ENCODE peak calls at places on chromosomes 7 and 10, in eight cellular contexts. L is GM13976, U is neural progenitor cell, E is IMR-90, O is AG10803, X is uterus, H is lower lobe of right lung, D is cardiac muscle cell. C is an unnamed sample.

GRCh38 chr7:106243893-106244292 is 40.9 kb downstream of the NAMPT start:
- DNase-seq in X (no peak), L (no peak), U (no peak), O (no peak), D (no peak), E (no peak), H (no peak), C (no peak)

GRCh38 chr10:92244796-92245195 is 46.1 kb downstream of the CPEB3 start:
- DNase-seq in U (no peak), H (no peak), E (no peak), L (peak), D (no peak), X (no peak), O (no peak), C (no peak)

GRCh38 chr10:6464862-6465430 is 115.1 kb downstream of the PRKCQ start:
- DNase-seq in U (no peak), X (no peak), D (no peak), H (no peak), L (no peak), O (no peak), E (no peak), C (no peak)

GRCh38 chr7:29194594-29195417 is at the start of gene CHN2:
- DNase-seq in U (peak), L (peak), O (no peak), X (peak), H (peak), D (peak), E (no peak), C (no peak)

GRCh38 chr7:47291461-47292051 is 290.4 kb downstream of the TNS3 start:
- DNase-seq in H (no peak), O (peak), D (no peak), E (peak), U (no peak), L (peak), X (no peak), C (peak)

GRCh38 chr7:120944826-120945562 is 5.6 kb upstream of the ING3 start:
- DNase-seq in X (no peak), L (no peak), O (no peak), U (no peak), E (no peak), H (no peak), D (no peak), C (no peak)

GRCh38 chr7:23700058-23700457 is 10.0 kb upstream of the STK31 start:
- DNase-seq in L (no peak), E (no peak), O (no peak), X (no peak), D (no peak), H (no peak), U (no peak), C (no peak)

GRCh38 chr7:100577507-100577906 is 3.8 kb upstream of the SAP25 start:
- DNase-seq in H (no peak), E (no peak), D (no peak), U (no peak), X (no peak), L (no peak), O (no peak), C (no peak)

GRCh38 chr7:13467111-13467547 is 522.3 kb downstream of the ETV1 start:
- DNase-seq in X (no peak), H (no peak), D (no peak), U (peak), E (no peak), O (peak), L (no peak), C (no peak)

GRCh38 chr7:55540226-55540858 is 32.0 kb downstream of the VOPP1 start:
- DNase-seq in H (no peak), L (no peak), O (no peak), E (no peak), X (no peak), U (no peak), D (no peak), C (no peak)

GRCh38 chr10:124659380-124659779 is 84.8 kb downstream of the FAM53B start:
- DNase-seq in O (no peak), U (no peak), D (no peak), L (no peak), H (no peak), X (no peak), E (no peak), C (no peak)

GRCh38 chr7:51630933-51631332 is 314.3 kb upstream of the COBL start:
- DNase-seq in U (no peak), H (no peak), O (no peak), X (no peak), L (no peak), D (no peak), E (no peak), C (no peak)

GRCh38 chr7:20482071-20482470 is 133.4 kb upstream of the ABCB5 start:
- DNase-seq in D (no peak), E (no peak), H (no peak), L (no peak), U (no peak), O (no peak), X (no peak), C (no peak)

GRCh38 chr10:33353853-33354252 is 19.4 kb upstream of the NRP1 start:
- DNase-seq in U (no peak), H (no peak), O (no peak), E (no peak), D (no peak), X (no peak), L (no peak), C (no peak)

GRCh38 chr7:134646425-134647305 is at the start of gene BPGM:
- DNase-seq in L (peak), D (peak), H (peak), O (peak), X (peak), U (peak), E (peak), C (peak)

GRCh38 chr7:24981544-24981951 is 1.6 kb upstream of the OSBPL3 start:
- DNase-seq in O (peak), H (peak), E (peak), U (peak), L (peak), X (peak), D (peak), C (no peak)

GRCh38 chr7:117143580-117143979 is 179.3 kb downstream of the WNT2 start:
- DNase-seq in D (no peak), E (peak), L (no peak), X (no peak), H (no peak), U (no peak), O (no peak), C (no peak)

GRCh38 chr7:139669106-139670061 is 108.4 kb downstream of the HIPK2 start:
- DNase-seq in U (no peak), L (no peak), E (no peak), O (peak), D (no peak), X (no peak), H (no peak), C (no peak)

GRCh38 chr7:151716339-151716722 is 160.6 kb downstream of the PRKAG2 start:
- DNase-seq in X (no peak), E (no peak), U (no peak), D (no peak), L (no peak), H (peak), O (no peak), C (no peak)

GRCh38 chr7:5596046-5596895 is 172.6 kb upstream of the TNRC18 start:
- DNase-seq in L (peak), H (peak), D (peak), E (peak), U (peak), X (peak), O (peak), C (peak)

GRCh38 chr7:118153551-118154177 is 30.3 kb upstream of the LSM8 start:
- DNase-seq in E (peak), U (peak), X (no peak), L (peak), H (no peak), O (peak), D (peak), C (no peak)

GRCh38 chr10:62582804-62583208 is 208.6 kb downstream of the ZNF365 start:
- DNase-seq in L (no peak), E (peak), U (no peak), O (peak), X (peak), D (no peak), H (peak), C (peak)

DNA sequence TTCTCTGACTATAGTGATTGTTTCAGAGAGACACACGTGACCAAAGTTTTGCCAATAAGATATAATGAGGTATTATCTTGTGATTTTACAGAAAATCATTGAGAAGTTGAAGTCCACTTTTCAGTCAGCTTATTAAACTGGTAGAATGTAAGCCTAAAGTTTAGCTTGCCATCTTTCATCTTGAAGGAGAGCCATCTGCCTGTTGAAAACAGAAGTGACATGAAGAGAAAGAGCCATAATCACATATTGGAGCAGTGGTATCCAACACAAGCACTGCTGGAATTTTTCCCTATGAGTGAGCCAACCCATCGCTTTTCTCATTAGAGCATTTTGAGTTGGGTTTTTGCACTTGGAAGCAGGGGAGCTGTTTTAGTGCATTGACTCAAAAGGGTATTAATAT is 117.6 kb upstream of the FERD3L start:
- DNase-seq in E (no peak), O (no peak), X (no peak), D (no peak), U (no peak), L (no peak), H (no peak), C (no peak)
- TF ChIP-seq CTCF in E (no peak), O (no peak), X (no peak), D (no peak), U (no peak), L (no peak), H (no peak), C (no peak)

DNA sequence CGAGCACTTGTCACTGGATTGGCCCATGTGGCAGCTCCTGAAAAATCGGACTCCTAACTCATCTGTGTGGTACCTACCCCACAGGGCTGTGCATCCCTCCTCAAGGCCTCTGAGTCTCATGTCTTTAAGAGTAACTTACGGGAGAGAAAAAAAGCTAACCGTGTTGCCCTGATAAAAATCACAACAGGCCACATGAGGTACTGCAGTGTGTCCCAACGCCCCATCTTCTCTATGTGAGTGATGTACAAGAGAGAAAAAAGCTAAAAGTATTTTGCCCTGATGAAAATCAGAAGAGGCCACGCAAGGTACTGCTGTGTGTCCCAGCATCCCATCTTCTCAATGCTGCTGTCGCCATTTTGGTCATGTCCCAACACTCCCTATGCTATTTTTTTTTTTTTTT is 41.2 kb upstream of the ADRB1 start:
- DNase-seq in X (no peak), U (no peak), L (no peak), E (no peak), H (no peak), O (no peak), D (no peak), C (no peak)
- TF ChIP-seq CTCF in X (no peak), U (peak), L (no peak), E (no peak), H (no peak), O (no peak), D (no peak), C (no peak)

GRCh38 chr10:14543048-14543903 is 212.6 kb upstream of the FRMD4A start:
- DNase-seq in U (no peak), D (no peak), O (no peak), E (no peak), H (peak), X (no peak), L (no peak), C (no peak)
- TF ChIP-seq CTCF in U (peak), D (no peak), O (peak), E (peak), H (peak), X (peak), L (no peak), C (peak)

DNA sequence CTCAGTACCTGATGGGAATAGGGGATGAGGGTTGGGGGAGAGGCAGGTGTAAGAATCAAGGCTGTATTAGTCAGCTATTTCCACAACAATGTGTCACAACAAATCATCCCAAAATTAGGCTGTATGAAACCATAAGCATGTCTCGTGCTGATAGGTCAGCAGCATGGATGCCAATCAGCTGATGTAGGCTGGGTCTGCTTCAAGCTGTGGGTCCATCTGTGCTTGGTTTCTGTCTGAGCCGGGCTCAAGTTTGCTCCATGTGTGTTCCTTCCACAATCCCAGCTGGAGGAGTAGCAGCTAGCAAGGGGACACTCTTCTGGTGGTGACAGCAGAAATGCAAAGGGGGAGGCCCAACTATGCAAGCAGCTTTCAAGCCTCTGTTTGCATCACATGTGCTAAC is 97.9 kb upstream of the ZNF746 start:
- DNase-seq in X (no peak), H (no peak), D (peak), U (no peak), O (peak), L (no peak), E (no peak), C (no peak)
- TF ChIP-seq CTCF in X (no peak), H (no peak), D (no peak), U (no peak), O (no peak), L (no peak), E (no peak), C (no peak)

DNA sequence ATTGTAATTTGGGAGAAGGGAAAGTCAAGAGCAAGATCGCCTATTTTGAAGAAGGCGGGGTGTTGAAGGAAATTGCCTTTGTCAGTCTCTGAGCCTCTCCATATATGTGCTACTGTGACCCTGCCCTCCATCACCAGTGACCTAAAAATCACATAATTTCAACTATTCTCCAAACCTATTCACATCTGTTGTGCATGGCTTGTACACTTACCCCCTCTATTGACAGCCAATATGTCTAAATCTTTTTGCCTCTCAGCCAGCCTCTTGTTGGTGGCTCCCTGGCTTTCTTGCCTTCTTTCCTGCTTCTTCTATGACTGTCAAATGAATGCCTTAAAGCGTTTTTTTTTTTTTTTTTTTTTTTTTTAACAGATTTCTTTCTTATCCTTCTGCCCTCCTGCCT is 295.6 kb downstream of the AUTS2 start:
- DNase-seq in E (no peak), D (no peak), U (peak), O (peak), L (no peak), H (no peak), X (no peak), C (no peak)
- TF ChIP-seq CTCF in E (no peak), D (peak), U (peak), O (peak), L (peak), H (peak), X (no peak), C (no peak)

DNA sequence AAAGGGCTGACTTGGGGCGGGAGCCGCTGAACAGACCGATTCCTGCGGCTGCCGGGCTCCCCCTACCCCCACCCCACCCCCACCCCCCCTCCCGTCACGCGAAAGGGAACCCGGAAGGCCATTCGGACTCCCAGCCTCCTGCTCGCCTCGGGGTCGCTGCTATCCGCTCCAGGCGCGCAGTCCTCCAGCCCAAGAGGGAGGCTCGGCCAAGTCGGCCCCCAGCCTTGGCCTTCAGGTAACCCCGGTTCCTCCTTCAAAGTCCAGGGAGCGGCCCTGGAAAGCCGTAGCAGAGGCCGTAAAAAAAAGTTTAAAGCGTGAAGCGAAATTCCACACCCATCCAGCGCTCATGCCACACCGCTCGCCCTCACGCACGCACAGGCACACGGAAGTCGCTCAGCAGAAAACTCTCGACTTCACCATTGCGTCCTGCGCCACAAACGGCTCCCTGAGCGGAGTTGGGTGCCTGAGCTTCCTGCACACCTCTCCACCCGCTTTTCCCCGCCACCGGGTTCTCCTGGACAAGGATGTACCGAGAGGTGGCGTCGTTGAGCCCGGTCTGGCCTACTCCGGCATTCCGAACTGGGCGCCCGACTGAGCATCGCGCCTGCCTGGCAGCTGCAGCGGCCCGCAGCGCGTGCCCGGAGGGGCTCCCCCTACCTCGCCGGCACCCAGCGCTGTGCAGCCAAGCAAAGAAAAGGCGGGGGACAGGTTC is 1.4 kb downstream of the SORCS3 start:
- DNase-seq in H (peak), E (no peak), D (peak), X (no peak), O (no peak), U (peak), L (peak), C (peak)
- TF ChIP-seq CTCF in H (no peak), E (no peak), D (peak), X (no peak), O (peak), U (peak), L (no peak), C (peak)

C was measured in esophagus muscularis mucosa.